ENCODE peak calls at places on chromosomes 11 and 22, in four cellular contexts. Q is transverse colon, E is spleen, K is heart left ventricle. B is an unnamed sample.

GRCh38 chr11:112797653-112798293 is 163.4 kb upstream of the NCAM1 start:
- DNase-seq in E (no peak), Q (no peak), K (no peak), B (no peak)

GRCh38 chr11:134367781-134368180 is 36.0 kb downstream of the GLB1L2 start:
- DNase-seq in Q (no peak), E (peak; percentile 65), K (no peak), B (no peak)

GRCh38 chr22:21984793-21985192 is 2.2 kb upstream of the TOP3B start:
- DNase-seq in Q (no peak), E (peak; percentile 68), K (no peak), B (no peak)

GRCh38 chr22:37581534-37581933 is 1.6 kb upstream of the LGALS2 start:
- DNase-seq in K (peak; percentile 76), Q (peak; percentile 72), E (peak; percentile 84), B (no peak)

GRCh38 chr11:8363924-8364323 is 100.2 kb upstream of the LMO1 start:
- DNase-seq in E (peak; percentile 52), Q (no peak), K (no peak), B (no peak)

GRCh38 chr11:115475564-115475963 is 28.7 kb downstream of the CADM1 start:
- DNase-seq in Q (no peak), K (no peak), E (no peak), B (no peak)

GRCh38 chr11:85076535-85077330 is 550.4 kb downstream of the DLG2 start:
- DNase-seq in E (no peak), K (no peak), Q (no peak), B (no peak)

GRCh38 chr11:104691129-104691528 is 207.1 kb downstream of the CASP12 start:
- DNase-seq in E (no peak), K (no peak), Q (no peak), B (no peak)

GRCh38 chr11:20661445-20661844 is 7.9 kb upstream of the NELL1 start:
- DNase-seq in Q (no peak), E (no peak), K (no peak), B (no peak)

GRCh38 chr11:83361831-83362230 is 75.7 kb upstream of the CCDC90B start:
- DNase-seq in Q (no peak), E (no peak), K (no peak), B (no peak)

GRCh38 chr11:45245237-45246045 is 40.7 kb downstream of the SYT13 start:
- DNase-seq in K (no peak), E (peak; percentile 38), Q (no peak), B (no peak)

GRCh38 chr11:12745787-12746186 is 71.6 kb downstream of the TEAD1 start:
- DNase-seq in K (no peak), Q (no peak), E (no peak), B (no peak)

GRCh38 chr22:44975444-44976262 is 34.2 kb downstream of the PHF21B start:
- DNase-seq in E (peak; percentile 81), Q (peak; percentile 77), K (peak; percentile 83), B (peak; percentile 79)

GRCh38 chr11:1237128-1237580 is 14.3 kb downstream of the MUC5B start:
- DNase-seq in Q (peak; percentile 90), E (peak; percentile 58), K (no peak), B (no peak)

GRCh38 chr22:47695176-47695575 is 932.7 kb downstream of the TBC1D22A start:
- DNase-seq in Q (no peak), E (no peak), K (no peak), B (no peak)

GRCh38 chr22:28976588-28976987 is 85.0 kb downstream of the C22orf31 start:
- DNase-seq in E (no peak), K (no peak), Q (no peak), B (no peak)

GRCh38 chr22:36796629-36797175 is 20.1 kb downstream of the PVALB start:
- DNase-seq in E (no peak), Q (no peak), K (no peak), B (no peak)

GRCh38 chr11:72712168-72712721 is 38.0 kb upstream of the PDE2A start:
- DNase-seq in K (peak; percentile 80), Q (peak; percentile 50), E (peak; percentile 86), B (no peak)

GRCh38 chr11:94473177-94473799 is 20.4 kb downstream of the MRE11 start:
- DNase-seq in K (no peak), E (no peak), Q (no peak), B (no peak)

DNA sequence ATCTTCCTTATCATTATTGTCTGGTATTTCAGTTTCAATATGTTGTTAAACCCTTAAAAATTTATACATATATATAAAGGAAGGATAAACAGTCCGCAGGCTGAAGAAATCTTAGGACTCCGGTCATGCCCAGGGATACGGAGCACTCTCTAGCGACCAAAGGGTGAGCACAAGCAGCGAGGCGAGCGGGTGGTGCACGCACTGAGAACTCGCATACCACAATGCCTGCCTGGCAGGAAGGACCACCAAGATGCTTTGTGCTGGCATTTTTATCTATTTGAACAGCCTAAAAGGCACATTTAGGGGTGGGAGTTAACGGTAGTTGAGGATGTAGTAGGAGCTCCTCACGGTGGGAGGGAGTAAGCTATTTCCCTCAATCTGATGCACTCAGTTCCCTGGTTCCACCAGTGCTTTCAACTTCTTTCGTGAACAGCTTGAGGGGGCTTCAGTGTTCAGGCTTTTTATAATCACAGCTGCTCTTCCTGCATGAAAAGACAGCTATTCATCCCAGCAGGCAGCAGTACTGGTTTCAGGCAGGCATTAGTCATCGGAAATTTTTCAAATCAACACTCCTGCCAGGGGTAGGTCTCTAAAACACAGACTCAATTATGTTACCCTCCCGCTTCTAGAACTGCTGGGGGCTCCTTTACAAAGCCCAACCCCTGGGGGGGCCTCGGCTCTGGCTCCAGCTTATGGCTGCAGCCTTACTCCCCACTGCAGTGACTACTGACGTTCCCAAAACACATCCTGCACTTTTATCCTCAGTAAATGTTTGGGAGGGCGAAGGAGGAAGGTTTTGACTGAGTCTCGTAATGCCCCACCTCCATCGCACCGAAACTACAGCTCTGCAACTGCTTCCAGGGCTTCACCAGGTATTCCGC is 6.0 kb downstream of the POLDIP3 start:
- DNase-seq in Q (no peak), E (no peak), K (no peak), B (no peak)
- TF ChIP-seq POLR2A in Q (no peak), E (no peak), K (no peak), B (no peak)

GRCh38 chr22:11613898-11614755 is 3913.9 kb upstream of the OR11H1 start:
- DNase-seq in Q (no peak), E (peak; percentile 56), K (no peak), B (no peak)
- H3K9me3 ChIP-seq in Q (peaks cover 44% of the 10 kb centered on the region), E (peaks cover 99% of the 10 kb centered on the region), K (peaks cover 72% of the 10 kb centered on the region), B (no peaks in the 10 kb centered on the region)

GRCh38 chr11:68282861-68283230 is 11.1 kb upstream of the C11orf24 start:
- DNase-seq in K (no peak), E (peak; percentile 69), Q (no peak), B (no peak)

GRCh38 chr11:68287419-68287818 is 15.6 kb upstream of the C11orf24 start:
- DNase-seq in Q (no peak), K (no peak), E (no peak), B (no peak)

GRCh38 chr11:68279676-68280075 is 7.9 kb upstream of the C11orf24 start:
- DNase-seq in K (no peak), E (no peak), Q (no peak), B (no peak)

GRCh38 chr11:68276864-68277263 is 5.1 kb upstream of the C11orf24 start:
- DNase-seq in E (peak; percentile 19), Q (no peak), K (no peak), B (no peak)

GRCh38 chr11:68282141-68282860 is 10.5 kb upstream of the C11orf24 start:
- DNase-seq in K (no peak), Q (no peak), E (no peak), B (no peak)
- TF ChIP-seq POLR2A in K (no peak), Q (no peak), E (no peak), B (no peak)

DNA sequence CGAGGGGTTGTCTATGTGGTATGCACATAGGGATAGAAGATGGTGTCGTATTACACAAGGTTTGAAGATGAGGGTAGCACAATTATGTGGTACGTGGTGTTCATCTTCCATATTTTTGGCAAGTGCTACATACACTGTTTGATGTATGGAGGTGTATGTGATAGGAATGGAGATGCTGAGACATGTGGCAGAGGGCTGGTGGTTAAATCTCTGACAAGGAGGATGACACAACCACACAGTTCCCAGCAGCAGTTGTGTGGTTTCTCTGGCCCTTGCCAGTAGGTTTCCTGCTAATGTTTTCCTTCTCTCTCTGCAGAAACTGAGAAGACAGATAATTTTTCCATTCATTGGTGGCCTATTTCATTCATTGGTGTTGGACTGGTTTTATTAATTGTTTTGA is 17.0 kb downstream of the NCR3LG1 start:
- DNase-seq in K (no peak), E (no peak), Q (no peak), B (no peak)
- H3K9me3 ChIP-seq in K (peaks cover 51% of the 10 kb centered on the region), E (peaks cover 57% of the 10 kb centered on the region), Q (peaks cover 48% of the 10 kb centered on the region), B (peaks cover 3% of the 10 kb centered on the region)

B was measured in ovary.